ENCODE peak calls at places on chromosome 15, in seven cellular contexts. C is hippocampal formation, F is DMS153, M is HT1080, R is HuH-7, D is left cardiac atrium, K is mucosa of gallbladder. S is an unnamed sample.

GRCh38 chr15:25170113-25170731 is 215.4 kb downstream of the SNRPN start:
- DNase-seq in D (peak), M (no peak), K (no peak), R (no peak), C (no peak), F (no peak), S (peak)

GRCh38 chr15:56832125-56832524 is 86.3 kb upstream of the TCF12 start:
- DNase-seq in D (peak), F (no peak), R (no peak), C (peak), M (no peak), K (peak), S (peak)

GRCh38 chr15:52069559-52069958 is 43.0 kb downstream of the BCL2L10 start:
- DNase-seq in F (no peak), M (no peak), K (peak), C (no peak), R (peak), D (no peak), S (no peak)

GRCh38 chr15:30929982-30930381 is 26.3 kb downstream of the FAN1 start:
- DNase-seq in F (no peak), C (no peak), K (no peak), D (no peak), R (no peak), M (no peak), S (no peak)

GRCh38 chr15:36965561-36966342 is 134.6 kb downstream of the MEIS2 start:
- DNase-seq in R (no peak), D (no peak), M (no peak), F (no peak), K (no peak), C (no peak), S (no peak)

GRCh38 chr15:40029979-40030893 is 8.7 kb downstream of the SRP14 start:
- DNase-seq in D (no peak), K (no peak), C (no peak), M (no peak), F (no peak), R (no peak), S (no peak)

GRCh38 chr15:51970132-51970817 is 1.3 kb downstream of the LEO1 start:
- DNase-seq in F (no peak), M (no peak), R (no peak), K (no peak), C (no peak), D (no peak), S (no peak)

GRCh38 chr15:58241872-58242271 is 103.7 kb downstream of the AQP9 start:
- DNase-seq in K (no peak), D (no peak), R (no peak), F (peak), C (no peak), M (no peak), S (no peak)

GRCh38 chr15:27538325-27538724 is 560.8 kb downstream of the OCA2 start:
- DNase-seq in F (peak), D (no peak), R (no peak), M (no peak), K (no peak), C (no peak), S (no peak)

GRCh38 chr15:83626171-83626802 is 27.6 kb upstream of the ADAMTSL3 start:
- DNase-seq in F (no peak), R (no peak), C (no peak), D (no peak), M (peak), K (no peak), S (no peak)

GRCh38 chr15:99433026-99433756 is 132.6 kb upstream of the MEF2A start:
- DNase-seq in R (no peak), D (peak), K (no peak), C (no peak), M (no peak), F (no peak), S (no peak)

GRCh38 chr15:100877551-100877950 is 2.1 kb upstream of the ALDH1A3 start:
- DNase-seq in M (no peak), F (no peak), D (no peak), R (no peak), C (no peak), K (no peak), S (no peak)

GRCh38 chr15:28068930-28069329 is 30.2 kb downstream of the OCA2 start:
- DNase-seq in F (no peak), R (no peak), K (no peak), M (no peak), D (no peak), C (no peak), S (no peak)